ENCODE peak calls at places on chromosomes 16 and 17, in five cellular contexts. V is SJSA1, D is ovary, C is H9, W is tibial artery. P is an unnamed sample. For H3K4me1, the result is how much of the 10 kb centered on the place peaks cover.

GRCh38 chr17:79654350-79654959 is 43.6 kb upstream of the RBFOX3 start:
- DNase-seq in V (no peak), D (no peak), C (peak), W (no peak), P (peak)

GRCh38 chr16:83806036-83806435 is 1.7 kb upstream of the HSBP1 start:
- DNase-seq in V (no peak), D (no peak), C (no peak), W (no peak), P (no peak)

GRCh38 chr16:73019456-73020362 is 28.2 kb downstream of the ZFHX3 start:
- DNase-seq in V (peak), D (no peak), C (no peak), W (no peak), P (no peak)

GRCh38 chr17:81493198-81494038 is 19.2 kb downstream of the ACTG1 start:
- DNase-seq in V (no peak), D (no peak), C (peak), W (no peak), P (no peak)

GRCh38 chr17:79026345-79027273 is 2.6 kb downstream of the C1QTNF1 start:
- DNase-seq in V (peak), D (peak), C (no peak), W (peak), P (peak)

GRCh38 chr16:28321700-28322411 is 29.5 kb downstream of the SBK1 start:
- DNase-seq in V (peak), D (no peak), C (peak), W (no peak), P (no peak)

GRCh38 chr16:844638-845348 is 44.3 kb upstream of the GNG13 start:
- DNase-seq in V (no peak), D (no peak), C (no peak), W (no peak), P (no peak)

GRCh38 chr16:84327926-84328505 is 33.3 kb downstream of the WFDC1 start:
- DNase-seq in V (no peak), D (no peak), C (no peak), W (no peak), P (no peak)

GRCh38 chr17:1617620-1618174 is 10.9 kb downstream of the SLC43A2 start:
- DNase-seq in V (peak), D (peak), C (no peak), W (peak), P (no peak)

GRCh38 chr16:50354629-50355456 is 13.9 kb downstream of the BRD7 start:
- DNase-seq in V (peak), D (no peak), C (no peak), W (no peak), P (no peak)

GRCh38 chr17:44774271-44775135 is 15.7 kb downstream of the ADAM11 start:
- DNase-seq in V (peak), D (peak), C (peak), W (peak), P (peak)

GRCh38 chr17:4852504-4853075 is 19.4 kb downstream of the MINK1 start:
- DNase-seq in V (no peak), D (no peak), C (no peak), W (no peak), P (no peak)

GRCh38 chr16:57815987-57816745 is 13.9 kb upstream of the KIFC3 start:
- DNase-seq in V (peak), D (peak), C (peak), W (peak), P (peak)

GRCh38 chr16:53154513-53154912 is 99.7 kb downstream of the CHD9 start:
- DNase-seq in V (no peak), D (no peak), C (no peak), W (no peak), P (no peak)

GRCh38 chr17:42677921-42678781 is 1.4 kb upstream of the PLEKHH3 start:
- DNase-seq in V (peak), D (peak), C (peak), W (peak), P (peak)

GRCh38 chr16:72645526-72645925 is 402.4 kb downstream of the ZFHX3 start:
- DNase-seq in V (peak), D (no peak), C (no peak), W (no peak), P (no peak)

GRCh38 chr17:1485748-1486376 is 6.6 kb downstream of the MYO1C start:
- DNase-seq in V (peak), D (peak), C (peak), W (peak), P (peak)

GRCh38 chr17:77836557-77837041 is 121.9 kb upstream of the TNRC6C start:
- DNase-seq in V (no peak), D (no peak), C (no peak), W (peak), P (no peak)

DNA sequence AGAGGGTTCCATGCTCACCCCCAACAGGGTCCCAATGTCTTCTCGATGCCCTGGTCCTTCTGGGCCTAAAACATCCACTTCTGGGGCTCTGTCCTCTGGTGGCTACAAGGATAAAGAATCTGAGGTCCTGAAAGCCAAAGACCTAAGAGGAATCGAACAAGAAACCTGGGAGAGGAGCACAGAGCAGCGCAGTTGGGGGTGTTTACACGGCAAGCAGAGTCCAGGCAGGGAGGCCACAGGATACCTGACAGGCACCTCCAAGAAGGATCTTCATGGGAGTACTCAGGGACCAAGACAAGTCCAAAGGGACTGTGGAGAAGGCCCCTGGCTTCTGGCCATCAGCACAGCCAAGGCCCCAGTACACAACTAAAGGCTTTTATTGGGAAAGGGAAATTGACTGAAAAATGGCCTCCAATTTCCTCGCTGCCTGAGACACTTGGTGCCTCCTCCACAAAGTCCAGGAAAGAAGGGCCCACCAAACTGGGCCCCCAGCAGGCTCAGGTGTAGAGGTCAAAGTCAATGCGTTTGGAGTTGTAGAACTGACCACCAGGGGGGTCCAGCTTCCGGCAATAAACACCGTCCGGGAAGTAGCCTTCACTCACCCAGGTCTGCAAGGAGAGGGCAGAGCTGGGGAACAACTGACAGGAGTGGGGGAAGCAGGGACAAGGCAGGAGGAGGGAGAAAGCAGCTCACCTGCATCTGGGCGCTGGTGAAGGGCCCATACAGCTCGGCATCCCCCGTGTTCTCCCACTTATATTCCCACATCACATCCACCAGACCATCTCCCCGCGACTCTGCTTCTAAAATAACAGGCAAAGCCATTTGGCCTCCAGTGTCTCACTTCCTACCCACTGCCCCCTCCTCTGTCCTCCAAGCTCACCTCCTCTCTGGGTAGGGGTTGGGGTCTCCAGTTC is 2.4 kb downstream of the CD2BP2 start:
- DNase-seq in V (no peak), D (no peak), C (no peak), W (no peak), P (no peak)
- H3K4me1 ChIP-seq in V (under half), D (under half), C (under half), W (under half), P (under half)

GRCh38 chr17:41529491-41529915 is 1.4 kb upstream of the KRT19 start:
- DNase-seq in V (no peak), D (no peak), C (no peak), W (no peak), P (no peak)
- H3K4me1 ChIP-seq in V (under half), D (under half), C (under half), W (under half), P (under half)

DNA sequence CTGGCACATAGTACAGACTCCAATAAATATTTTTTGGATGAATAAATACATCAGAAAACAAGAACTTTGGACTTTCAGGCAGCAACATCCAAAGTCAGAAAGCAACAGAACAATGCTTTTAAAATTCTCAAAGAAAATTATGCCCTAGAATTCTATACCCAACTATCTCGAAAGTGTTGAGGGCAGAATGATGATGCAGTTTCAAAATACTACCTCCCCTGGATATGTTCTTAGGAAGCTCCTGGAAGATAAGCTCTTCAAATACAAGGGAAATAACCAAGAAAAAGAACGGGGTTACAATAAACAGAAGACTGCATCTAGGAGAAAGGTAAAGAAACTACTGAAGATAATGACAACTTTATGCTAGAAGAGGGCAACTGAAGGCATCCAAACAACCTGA is 11.0 kb downstream of the SIAH1 start:
- DNase-seq in V (no peak), D (no peak), C (no peak), W (no peak), P (no peak)
- H3K4me1 ChIP-seq in V (under half), D (under half), C (under half), W (under half), P (under half)

DNA sequence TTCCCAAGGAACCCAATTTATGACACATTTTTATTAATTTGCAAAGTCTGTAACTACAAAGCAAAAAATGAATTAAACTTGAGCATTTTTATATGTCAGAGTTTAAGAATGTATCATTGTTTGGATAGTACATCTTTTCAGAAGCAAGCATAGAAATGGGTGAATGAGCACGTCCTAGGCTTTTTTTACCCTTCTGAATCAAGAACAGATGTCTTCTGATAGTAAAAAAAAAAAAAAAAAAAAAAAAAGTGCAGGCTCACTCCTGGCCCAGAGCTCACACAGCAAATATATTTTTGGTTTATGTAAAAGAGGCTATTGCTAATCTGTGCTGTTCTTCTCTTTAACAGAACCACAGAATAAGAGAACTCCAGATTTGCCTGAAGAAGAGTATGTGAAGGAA is 6.4 kb downstream of the TERF2IP start:
- DNase-seq in V (peak), D (no peak), C (no peak), W (no peak), P (no peak)
- H3K4me1 ChIP-seq in V (under half), D (under half), C (under half), W (under half), P (under half)

DNA sequence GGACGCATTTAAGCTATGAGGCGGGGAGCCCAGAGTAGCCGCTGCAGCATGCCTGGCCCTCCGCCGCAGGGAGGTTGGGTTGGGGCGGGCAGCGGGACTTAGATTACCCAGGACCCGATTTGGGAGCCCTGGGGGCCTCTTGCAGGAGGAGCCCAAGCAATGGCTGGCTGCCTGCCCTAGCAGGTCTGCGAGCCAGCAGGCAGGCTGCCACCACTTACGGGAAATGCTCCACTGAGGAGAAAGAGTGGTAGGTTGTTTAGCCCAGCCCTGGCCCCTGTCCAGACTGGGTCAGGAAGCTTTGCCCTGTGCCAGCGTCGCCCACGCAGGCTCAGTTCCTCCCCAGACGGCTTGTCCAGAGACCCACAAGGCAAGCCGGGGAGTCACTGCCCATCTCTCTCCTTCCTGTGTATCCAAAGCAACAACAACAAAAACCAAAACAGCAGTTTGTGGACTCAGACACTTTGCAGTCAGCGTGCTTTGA is 10.3 kb upstream of the TVP23A start:
- DNase-seq in V (no peak), D (peak), C (no peak), W (peak), P (peak)
- H3K4me1 ChIP-seq in V (under half), D (under half), C (under half), W (under half), P (under half)

DNA sequence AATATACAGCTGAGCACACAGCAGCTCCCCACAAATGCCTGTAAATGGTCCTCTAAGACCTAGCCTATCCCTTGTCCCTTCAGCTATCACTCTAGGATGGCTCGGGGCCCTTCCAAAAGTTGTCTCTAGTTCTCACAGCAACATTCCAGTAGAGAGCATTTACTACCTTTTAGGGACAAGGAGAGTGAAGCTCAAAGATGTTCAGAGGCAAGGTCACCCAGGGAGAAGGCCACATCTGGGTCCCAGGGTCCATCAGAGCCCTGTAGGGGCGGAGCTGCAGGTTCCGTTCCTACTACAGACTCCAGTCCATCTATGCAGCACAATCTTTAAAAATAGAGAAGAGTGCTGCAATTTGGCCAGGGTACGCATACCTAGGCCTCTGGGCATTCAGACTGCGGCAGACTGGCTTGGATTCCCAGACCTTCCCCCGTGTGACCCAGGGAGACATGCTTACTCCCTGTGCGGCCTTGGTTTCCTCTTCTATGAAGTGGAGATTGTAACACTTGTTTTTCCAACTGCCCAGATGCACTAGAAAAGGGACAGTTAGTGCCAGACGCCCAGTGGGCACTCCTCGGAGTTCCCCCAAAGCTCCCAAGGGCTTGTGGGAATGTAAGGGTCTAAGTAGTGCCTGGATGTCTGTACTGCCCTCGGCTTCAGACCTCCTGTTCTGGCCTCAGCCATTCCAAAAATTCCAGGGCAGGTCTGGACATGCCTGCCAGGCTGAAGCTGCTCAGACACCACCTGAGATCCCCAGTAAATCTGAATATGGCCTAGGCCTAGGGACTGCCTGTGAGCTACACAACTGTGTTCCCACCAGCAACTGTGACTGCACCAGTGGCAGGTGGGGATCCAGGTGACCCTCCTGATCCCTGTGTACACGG is 2.5 kb downstream of the SLC12A4 start:
- DNase-seq in V (no peak), D (no peak), C (no peak), W (no peak), P (no peak)
- H3K4me1 ChIP-seq in V (under half), D (under half), C (under half), W (half or more), P (under half)

GRCh38 chr16:3513892-3514600 is 13.2 kb downstream of the CLUAP1 start:
- DNase-seq in V (no peak), D (no peak), C (no peak), W (no peak), P (no peak)

GRCh38 chr16:3518983-3519343 is 18.2 kb downstream of the CLUAP1 start:
- DNase-seq in V (no peak), D (no peak), C (no peak), W (no peak), P (no peak)

GRCh38 chr16:3518292-3518982 is 17.6 kb downstream of the CLUAP1 start:
- DNase-seq in V (no peak), D (no peak), C (no peak), W (no peak), P (no peak)

GRCh38 chr16:3514621-3515020 is 13.8 kb downstream of the CLUAP1 start:
- DNase-seq in V (no peak), D (no peak), C (no peak), W (no peak), P (no peak)

DNA sequence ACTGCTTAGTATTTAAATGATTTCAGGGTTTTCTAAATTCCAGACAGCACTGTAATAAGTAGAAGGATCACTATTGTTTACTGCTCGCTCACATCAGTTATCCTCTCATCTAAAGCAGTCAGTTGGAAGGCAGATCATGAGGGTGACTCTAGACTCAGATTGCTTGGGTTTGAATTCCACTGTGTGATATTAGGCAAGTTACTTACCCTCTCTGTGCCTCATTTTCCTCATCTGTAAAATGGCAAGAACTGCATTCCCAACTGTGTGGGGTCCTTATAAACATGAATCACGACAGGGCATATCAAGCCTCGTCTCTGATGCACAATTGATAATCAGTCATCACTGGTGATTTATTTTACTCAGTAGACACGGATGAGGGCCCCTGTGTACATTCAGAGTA is 15.1 kb downstream of the CLUAP1 start:
- DNase-seq in V (no peak), D (no peak), C (no peak), W (no peak), P (no peak)
- H3K4me1 ChIP-seq in V (under half), D (under half), C (under half), W (under half), P (under half)

GRCh38 chr17:38451840-38452529 is 23.7 kb downstream of the ARHGAP23 start:
- DNase-seq in V (peak), D (peak), C (peak), W (no peak), P (peak)
- H3K4me1 ChIP-seq in V (half or more), D (under half), C (under half), W (under half), P (under half)

GRCh38 chr17:40551874-40552768 is 13.2 kb downstream of the CCR7 start:
- DNase-seq in V (peak), D (peak), C (peak), W (peak), P (peak)
- H3K4me1 ChIP-seq in V (half or more), D (half or more), C (under half), W (under half), P (under half)

P was measured in uterus.